ENCODE peak calls at places on chromosomes 16 and 17, in ten cellular contexts. I, E, L, Y, P, K, C, W, V and A are unnamed samples.

GRCh38 chr16:28086496-28087139 is 23.1 kb upstream of the GSG1L start:
- DNase-seq in I (no peak), E (no peak), L (no peak), Y (no peak), P (no peak), K (no peak), C (no peak), W (no peak), V (no peak), A (no peak)

GRCh38 chr17:73317554-73318426 is 6.0 kb upstream of the CDC42EP4 start:
- DNase-seq in I (no peak), E (no peak), L (no peak), Y (no peak), P (no peak), K (no peak), C (no peak), W (no peak), V (no peak), A (no peak)

GRCh38 chr16:84117482-84117843 is 721 bp upstream of the MBTPS1 start:
- DNase-seq in I (no peak), E (no peak), L (no peak), Y (no peak), P (no peak), K (no peak), C (no peak), W (no peak), V (no peak), A (no peak)

GRCh38 chr17:15501282-15501681 is 33.9 kb upstream of the CDRT4 start:
- DNase-seq in I (no peak), E (no peak), L (no peak), Y (no peak), P (no peak), K (no peak), C (no peak), W (no peak), V (no peak), A (no peak)

GRCh38 chr17:55267777-55268648 is 3.3 kb downstream of the HLF start:
- DNase-seq in I (no peak), E (no peak), L (no peak), Y (no peak), P (no peak), K (no peak), C (no peak), W (no peak), V (no peak), A (no peak)

GRCh38 chr17:6753006-6753445 is 2.8 kb upstream of the XAF1 start:
- DNase-seq in I (no peak), E (no peak), L (peak), Y (no peak), P (no peak), K (no peak), C (peak), W (no peak), V (peak), A (peak)

GRCh38 chr17:17919169-17920107 is 52.8 kb downstream of the TOM1L2 start:
- DNase-seq in I (peak), E (no peak), L (peak), Y (peak), P (peak), K (peak), C (peak), W (peak), V (peak), A (peak)

GRCh38 chr17:63930951-63931575 is 1.1 kb downstream of the CD79B start:
- DNase-seq in I (peak), E (no peak), L (peak), Y (no peak), P (no peak), K (no peak), C (peak), W (no peak), V (no peak), A (peak)

GRCh38 chr17:801660-802059 is 19.5 kb downstream of the MRM3 start:
- DNase-seq in I (no peak), E (no peak), L (no peak), Y (no peak), P (no peak), K (no peak), C (no peak), W (no peak), V (no peak), A (no peak)

GRCh38 chr17:77581480-77581879 is 377.0 kb upstream of the TNRC6C start:
- DNase-seq in I (no peak), E (no peak), L (no peak), Y (no peak), P (no peak), K (peak), C (no peak), W (no peak), V (peak), A (no peak)

GRCh38 chr17:74801896-74802295 is 25.8 kb upstream of the NAT9 start:
- DNase-seq in I (no peak), E (no peak), L (no peak), Y (no peak), P (no peak), K (no peak), C (no peak), W (no peak), V (no peak), A (peak)

GRCh38 chr16:1428511-1428910 is 2.4 kb upstream of the PERCC1 start:
- DNase-seq in I (peak), E (no peak), L (no peak), Y (peak), P (no peak), K (peak), C (no peak), W (no peak), V (peak), A (peak)

GRCh38 chr16:11949527-11949926 is 7.7 kb upstream of the NPIPB2 start:
- DNase-seq in I (peak), E (no peak), L (no peak), Y (peak), P (peak), K (peak), C (peak), W (peak), V (peak), A (no peak)

GRCh38 chr16:72467157-72467759 is 295.3 kb upstream of the PMFBP1 start:
- DNase-seq in I (no peak), E (no peak), L (no peak), Y (peak), P (peak), K (peak), C (no peak), W (no peak), V (peak), A (no peak)

GRCh38 chr17:56994009-56994792 is 16.3 kb downstream of the SCPEP1 start:
- DNase-seq in I (no peak), E (no peak), L (no peak), Y (peak), P (no peak), K (no peak), C (no peak), W (no peak), V (no peak), A (no peak)

GRCh38 chr17:65539867-65540266 is 21.6 kb downstream of the AXIN2 start:
- DNase-seq in I (no peak), E (no peak), L (no peak), Y (no peak), P (no peak), K (no peak), C (no peak), W (no peak), V (no peak), A (no peak)

GRCh38 chr16:22643886-22644285 is 133.2 kb downstream of the NPIPB5 start:
- DNase-seq in I (no peak), E (no peak), L (no peak), Y (no peak), P (no peak), K (no peak), C (no peak), W (no peak), V (no peak), A (no peak)

GRCh38 chr17:51820252-51820651 is 338.3 kb downstream of the CA10 start:
- DNase-seq in I (no peak), E (no peak), L (no peak), Y (peak), P (no peak), K (no peak), C (no peak), W (no peak), V (peak), A (no peak)

GRCh38 chr16:6032438-6032837 is 934.8 kb upstream of the EEF2KMT start:
- DNase-seq in I (no peak), E (no peak), L (no peak), Y (no peak), P (no peak), K (no peak), C (no peak), W (no peak), V (no peak), A (no peak)

GRCh38 chr16:89785523-89786155 is 30.8 kb downstream of the FANCA start:
- DNase-seq in I (no peak), E (no peak), L (no peak), Y (no peak), P (no peak), K (no peak), C (peak), W (no peak), V (no peak), A (no peak)

GRCh38 chr16:56643080-56643778 is 4.8 kb downstream of the MT1A start:
- DNase-seq in I (peak), E (no peak), L (peak), Y (peak), P (no peak), K (no peak), C (peak), W (no peak), V (peak), A (peak)

GRCh38 chr16:54594646-54595381 is 308.2 kb upstream of the IRX3 start:
- DNase-seq in I (no peak), E (no peak), L (no peak), Y (no peak), P (no peak), K (no peak), C (no peak), W (no peak), V (no peak), A (no peak)

GRCh38 chr16:49828545-49829267 is 27.2 kb downstream of the ZNF423 start:
- DNase-seq in I (no peak), E (no peak), L (no peak), Y (no peak), P (no peak), K (no peak), C (no peak), W (no peak), V (no peak), A (peak)

GRCh38 chr17:77827461-77827968 is 131.0 kb upstream of the TNRC6C start:
- DNase-seq in I (no peak), E (no peak), L (peak), Y (no peak), P (no peak), K (no peak), C (no peak), W (no peak), V (no peak), A (no peak)

GRCh38 chr17:36072431-36073121 is 8.5 kb downstream of the CCL18 start:
- DNase-seq in I (peak), E (no peak), L (no peak), Y (peak), P (peak), K (peak), C (peak), W (no peak), V (peak), A (peak)